ENCODE peak calls at places on chromosomes 6 and 20, in five cellular contexts. One of them, this sample, is unnamed.

GRCh38 chr6:69795469-69796080 is 1.2 kb downstream of the LMBRD1 start:
- DNase-seq in neural progenitor cell: no peak
- DNase-seq in mammary epithelial cell: no peak
- DNase-seq in endothelial cell of umbilical vein: no peak
- DNase-seq in fibroblast of lung: peak
- DNase-seq in this sample: no peak

GRCh38 chr6:111184827-111185567 is 97.7 kb downstream of the SLC16A10 start:
- DNase-seq in neural progenitor cell: no peak
- DNase-seq in mammary epithelial cell: no peak
- DNase-seq in endothelial cell of umbilical vein: no peak
- DNase-seq in fibroblast of lung: no peak
- DNase-seq in this sample: no peak

GRCh38 chr6:31919624-31920303 is 7.8 kb upstream of the C2 start:
- DNase-seq in neural progenitor cell: no peak
- DNase-seq in mammary epithelial cell: no peak
- DNase-seq in endothelial cell of umbilical vein: no peak
- DNase-seq in fibroblast of lung: no peak
- DNase-seq in this sample: no peak

GRCh38 chr6:79670789-79671188 is 39.7 kb downstream of the SH3BGRL2 start:
- DNase-seq in neural progenitor cell: no peak
- DNase-seq in mammary epithelial cell: no peak
- DNase-seq in endothelial cell of umbilical vein: no peak
- DNase-seq in fibroblast of lung: no peak
- DNase-seq in this sample: no peak

GRCh38 chr6:132354517-132355167 is 46.6 kb downstream of the MOXD1 start:
- DNase-seq in neural progenitor cell: no peak
- DNase-seq in mammary epithelial cell: peak
- DNase-seq in endothelial cell of umbilical vein: no peak
- DNase-seq in fibroblast of lung: no peak
- DNase-seq in this sample: no peak

GRCh38 chr6:36323062-36323461 is 13.6 kb downstream of the BNIP5 start:
- DNase-seq in neural progenitor cell: peak
- DNase-seq in mammary epithelial cell: no peak
- DNase-seq in endothelial cell of umbilical vein: no peak
- DNase-seq in fibroblast of lung: no peak
- DNase-seq in this sample: no peak

GRCh38 chr6:133017581-133017980 is 203.2 kb downstream of the RPS12 start:
- DNase-seq in neural progenitor cell: no peak
- DNase-seq in mammary epithelial cell: peak
- DNase-seq in endothelial cell of umbilical vein: no peak
- DNase-seq in fibroblast of lung: peak
- DNase-seq in this sample: no peak

GRCh38 chr20:35994994-35995453 is 26.6 kb downstream of the CNBD2 start:
- DNase-seq in neural progenitor cell: peak
- DNase-seq in mammary epithelial cell: peak
- DNase-seq in endothelial cell of umbilical vein: peak
- DNase-seq in fibroblast of lung: peak
- DNase-seq in this sample: peak

GRCh38 chr6:113610377-113610988 is 246.7 kb upstream of the MARCKS start:
- DNase-seq in neural progenitor cell: no peak
- DNase-seq in mammary epithelial cell: no peak
- DNase-seq in endothelial cell of umbilical vein: peak
- DNase-seq in fibroblast of lung: no peak
- DNase-seq in this sample: peak

GRCh38 chr6:160996316-160996715 is 4.7 kb downstream of the MAP3K4 start:
- DNase-seq in neural progenitor cell: no peak
- DNase-seq in mammary epithelial cell: peak
- DNase-seq in endothelial cell of umbilical vein: peak
- DNase-seq in fibroblast of lung: no peak
- DNase-seq in this sample: no peak

GRCh38 chr20:60108397-60108796 is 150.2 kb downstream of the CDH26 start:
- DNase-seq in neural progenitor cell: no peak
- DNase-seq in mammary epithelial cell: no peak
- DNase-seq in endothelial cell of umbilical vein: no peak
- DNase-seq in fibroblast of lung: peak
- DNase-seq in this sample: no peak
- TF ChIP-seq EZH2 in neural progenitor cell: no peak
- TF ChIP-seq EZH2 in mammary epithelial cell: no peak
- TF ChIP-seq EZH2 in endothelial cell of umbilical vein: no peak
- TF ChIP-seq EZH2 in fibroblast of lung: no peak
- TF ChIP-seq EZH2 in this sample: no peak

DNA sequence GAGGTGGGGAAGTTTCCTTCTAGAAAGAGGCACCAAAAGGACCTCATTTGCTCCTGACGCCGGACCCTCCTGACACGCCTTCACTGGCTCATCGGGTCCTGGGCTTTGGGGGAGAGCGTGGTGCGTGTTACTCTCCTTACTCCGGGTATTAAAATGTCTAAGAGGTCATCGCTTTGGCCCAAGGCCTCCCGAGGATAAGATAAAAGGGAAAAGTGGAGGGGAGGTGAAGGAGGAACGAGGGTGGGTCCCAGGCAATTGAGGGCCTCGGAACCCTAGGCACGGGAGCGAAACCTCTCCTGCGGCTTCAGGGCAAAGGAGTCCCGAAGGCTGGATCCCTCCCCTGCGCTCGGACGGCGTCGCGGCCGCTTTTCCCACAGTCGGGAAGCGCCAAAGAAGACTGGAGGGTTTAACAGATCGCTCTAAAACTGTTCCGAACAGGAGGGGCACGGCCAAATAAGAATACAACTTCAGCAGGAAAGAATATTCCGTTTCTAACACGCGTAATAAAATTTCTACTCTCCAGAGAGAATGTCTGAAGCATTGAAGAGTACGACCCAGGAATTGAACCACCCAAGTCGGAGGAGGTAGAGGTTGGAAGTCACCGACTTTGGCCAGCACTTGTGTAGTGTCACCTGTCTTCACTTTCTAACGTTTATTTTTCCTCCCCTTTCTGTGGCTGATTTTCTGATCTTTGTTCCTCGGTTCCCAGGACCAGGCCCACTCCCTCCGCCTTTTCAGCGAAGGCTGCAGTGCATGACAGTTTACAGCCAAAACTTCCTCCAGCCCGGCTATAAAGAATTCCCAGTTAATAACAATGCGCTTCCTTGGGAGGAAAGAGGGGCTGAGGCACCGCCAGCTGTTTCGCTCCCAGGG is 2.1 kb upstream of the TBXT start:
- DNase-seq in neural progenitor cell: peak
- DNase-seq in mammary epithelial cell: no peak
- DNase-seq in endothelial cell of umbilical vein: no peak
- DNase-seq in fibroblast of lung: no peak
- DNase-seq in this sample: no peak
- TF ChIP-seq EZH2 in neural progenitor cell: peak
- TF ChIP-seq EZH2 in mammary epithelial cell: no peak
- TF ChIP-seq EZH2 in endothelial cell of umbilical vein: peak
- TF ChIP-seq EZH2 in fibroblast of lung: peak
- TF ChIP-seq EZH2 in this sample: no peak

GRCh38 chr20:9516658-9516987 is 2.2 kb downstream of the LAMP5 start:
- DNase-seq in neural progenitor cell: peak
- DNase-seq in mammary epithelial cell: no peak
- DNase-seq in endothelial cell of umbilical vein: no peak
- DNase-seq in fibroblast of lung: no peak
- DNase-seq in this sample: no peak

GRCh38 chr20:9517297-9518134 is 3.1 kb downstream of the LAMP5 start:
- DNase-seq in neural progenitor cell: no peak
- DNase-seq in mammary epithelial cell: no peak
- DNase-seq in endothelial cell of umbilical vein: no peak
- DNase-seq in fibroblast of lung: no peak
- DNase-seq in this sample: no peak

GRCh38 chr20:9515211-9515580 is 806 bp downstream of the LAMP5 start:
- DNase-seq in neural progenitor cell: no peak
- DNase-seq in mammary epithelial cell: no peak
- DNase-seq in endothelial cell of umbilical vein: no peak
- DNase-seq in fibroblast of lung: no peak
- DNase-seq in this sample: no peak

GRCh38 chr20:9514461-9515210 is at the start of gene LAMP5:
- DNase-seq in neural progenitor cell: peak
- DNase-seq in mammary epithelial cell: no peak
- DNase-seq in endothelial cell of umbilical vein: peak
- DNase-seq in fibroblast of lung: peak
- DNase-seq in this sample: peak

GRCh38 chr20:9515761-9516657 is 1.6 kb downstream of the LAMP5 start:
- DNase-seq in neural progenitor cell: peak
- DNase-seq in mammary epithelial cell: no peak
- DNase-seq in endothelial cell of umbilical vein: peak
- DNase-seq in fibroblast of lung: no peak
- DNase-seq in this sample: no peak
- TF ChIP-seq EZH2 in neural progenitor cell: peak
- TF ChIP-seq EZH2 in mammary epithelial cell: peak
- TF ChIP-seq EZH2 in endothelial cell of umbilical vein: peak
- TF ChIP-seq EZH2 in fibroblast of lung: peak
- TF ChIP-seq EZH2 in this sample: no peak

GRCh38 chr20:21516861-21517565 is 3.1 kb upstream of the NKX2-2 start:
- DNase-seq in neural progenitor cell: peak
- DNase-seq in mammary epithelial cell: no peak
- DNase-seq in endothelial cell of umbilical vein: no peak
- DNase-seq in fibroblast of lung: no peak
- DNase-seq in this sample: peak
- TF ChIP-seq EZH2 in neural progenitor cell: peak
- TF ChIP-seq EZH2 in mammary epithelial cell: no peak
- TF ChIP-seq EZH2 in endothelial cell of umbilical vein: peak
- TF ChIP-seq EZH2 in fibroblast of lung: peak
- TF ChIP-seq EZH2 in this sample: no peak

DNA sequence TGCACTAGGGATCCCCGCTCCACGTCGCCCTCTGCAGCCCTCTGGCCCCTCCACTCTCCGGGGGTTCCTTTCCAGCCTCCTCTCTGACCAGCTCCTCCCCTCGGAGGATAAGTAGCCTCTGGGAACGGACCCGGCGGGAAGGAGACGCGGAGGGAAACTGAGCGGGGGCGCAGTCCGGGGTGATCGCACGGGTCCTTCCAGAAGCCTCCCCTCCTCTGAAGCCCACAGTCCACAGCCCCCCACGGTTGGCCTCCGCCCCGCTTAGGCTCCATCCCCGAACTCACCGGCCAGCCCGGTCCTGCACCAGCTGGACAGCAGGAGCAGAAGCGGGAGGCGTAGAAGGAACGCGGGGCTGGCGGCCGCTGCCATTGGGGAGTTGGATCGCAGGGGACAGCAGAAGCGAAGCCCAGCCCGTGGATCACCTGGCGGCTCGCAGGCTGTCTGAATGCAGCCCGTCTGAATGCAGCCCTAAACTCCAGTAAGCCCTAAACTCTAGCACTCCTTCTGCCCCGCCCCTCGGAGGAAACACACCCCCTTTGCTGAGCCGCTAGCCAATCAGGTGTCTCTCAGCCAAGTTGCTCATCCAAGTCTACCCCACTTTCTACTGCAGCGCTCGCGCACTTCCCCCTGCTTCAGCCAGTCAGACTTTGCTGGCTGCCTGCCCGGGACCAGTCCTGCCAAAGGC is at the start of gene RAET1G:
- DNase-seq in neural progenitor cell: peak
- DNase-seq in mammary epithelial cell: peak
- DNase-seq in endothelial cell of umbilical vein: peak
- DNase-seq in fibroblast of lung: peak
- DNase-seq in this sample: peak
- TF ChIP-seq EZH2 in neural progenitor cell: peak
- TF ChIP-seq EZH2 in mammary epithelial cell: no peak
- TF ChIP-seq EZH2 in endothelial cell of umbilical vein: no peak
- TF ChIP-seq EZH2 in fibroblast of lung: no peak
- TF ChIP-seq EZH2 in this sample: no peak

GRCh38 chr6:10390495-10391298 is 24.2 kb downstream of the TFAP2A start:
- DNase-seq in neural progenitor cell: peak
- DNase-seq in mammary epithelial cell: no peak
- DNase-seq in endothelial cell of umbilical vein: no peak
- DNase-seq in fibroblast of lung: no peak
- DNase-seq in this sample: no peak
- TF ChIP-seq EZH2 in neural progenitor cell: peak
- TF ChIP-seq EZH2 in mammary epithelial cell: no peak
- TF ChIP-seq EZH2 in endothelial cell of umbilical vein: peak
- TF ChIP-seq EZH2 in fibroblast of lung: peak
- TF ChIP-seq EZH2 in this sample: no peak

GRCh38 chr6:139954463-139955071 is 580.1 kb upstream of the CITED2 start:
- DNase-seq in neural progenitor cell: no peak
- DNase-seq in mammary epithelial cell: no peak
- DNase-seq in endothelial cell of umbilical vein: no peak
- DNase-seq in fibroblast of lung: no peak
- DNase-seq in this sample: no peak
- TF ChIP-seq EZH2 in neural progenitor cell: no peak
- TF ChIP-seq EZH2 in mammary epithelial cell: no peak
- TF ChIP-seq EZH2 in endothelial cell of umbilical vein: no peak
- TF ChIP-seq EZH2 in fibroblast of lung: no peak
- TF ChIP-seq EZH2 in this sample: no peak

GRCh38 chr20:23047738-23048214 is 1.7 kb downstream of the THBD start:
- DNase-seq in neural progenitor cell: peak
- DNase-seq in mammary epithelial cell: no peak
- DNase-seq in endothelial cell of umbilical vein: peak
- DNase-seq in fibroblast of lung: no peak
- DNase-seq in this sample: no peak

GRCh38 chr20:23048283-23049200 is 930 bp downstream of the THBD start:
- DNase-seq in neural progenitor cell: peak
- DNase-seq in mammary epithelial cell: peak
- DNase-seq in endothelial cell of umbilical vein: peak
- DNase-seq in fibroblast of lung: peak
- DNase-seq in this sample: peak

GRCh38 chr20:23049933-23050838 is 714 bp upstream of the THBD start:
- DNase-seq in neural progenitor cell: peak
- DNase-seq in mammary epithelial cell: peak
- DNase-seq in endothelial cell of umbilical vein: no peak
- DNase-seq in fibroblast of lung: peak
- DNase-seq in this sample: no peak

GRCh38 chr20:23050847-23051627 is 1.6 kb upstream of the THBD start:
- DNase-seq in neural progenitor cell: peak
- DNase-seq in mammary epithelial cell: peak
- DNase-seq in endothelial cell of umbilical vein: peak
- DNase-seq in fibroblast of lung: peak
- DNase-seq in this sample: peak

DNA sequence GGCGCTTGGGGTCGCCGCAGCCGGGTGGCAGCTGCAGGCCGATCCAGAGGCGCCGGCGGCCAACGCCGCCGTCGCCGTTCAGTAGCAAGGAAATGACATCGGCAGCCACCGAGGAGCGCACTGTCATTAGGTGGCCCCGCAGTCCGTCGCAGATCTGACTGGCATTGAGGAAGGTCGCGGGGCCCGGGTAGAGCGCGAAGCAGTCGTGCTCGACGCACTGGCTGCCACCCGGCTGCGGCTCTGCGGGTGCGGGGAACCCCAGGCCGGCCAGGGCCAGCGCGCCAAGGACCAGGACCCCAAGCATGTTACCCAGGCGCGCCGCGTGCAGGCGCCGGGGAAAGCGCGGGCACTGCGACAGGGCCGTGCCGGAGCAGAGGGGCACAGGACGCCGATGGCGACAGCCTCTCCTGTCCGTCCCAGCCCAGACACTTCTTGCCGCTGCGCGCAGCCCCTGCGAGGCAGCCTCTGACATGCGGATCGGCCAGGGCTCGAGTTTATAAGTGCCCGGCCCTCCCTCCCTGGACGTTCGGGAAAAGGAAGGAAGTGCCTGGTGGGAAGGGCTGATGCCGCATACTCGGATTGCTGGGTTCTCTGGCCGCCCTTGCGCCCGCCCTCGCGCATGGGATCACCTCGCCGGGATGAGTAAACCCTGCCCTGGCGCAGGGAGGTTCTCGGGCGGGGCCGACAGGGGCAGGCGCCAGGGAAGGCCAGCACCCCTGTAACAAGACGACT is at the start of gene THBD:
- DNase-seq in neural progenitor cell: peak
- DNase-seq in mammary epithelial cell: peak
- DNase-seq in endothelial cell of umbilical vein: peak
- DNase-seq in fibroblast of lung: peak
- DNase-seq in this sample: no peak
- TF ChIP-seq EZH2 in neural progenitor cell: peak
- TF ChIP-seq EZH2 in mammary epithelial cell: no peak
- TF ChIP-seq EZH2 in endothelial cell of umbilical vein: no peak
- TF ChIP-seq EZH2 in fibroblast of lung: no peak
- TF ChIP-seq EZH2 in this sample: peak

This sample was measured in A673.